ENCODE peak calls at places on chromosomes 4 and X, in nine cellular contexts. R is spleen, U is fibroblast of mammary gland, E is left ventricle myocardium inferior, W is cardiac muscle cell, O is suprapubic skin, I is foreskin fibroblast, K is fibroblast of pulmonary artery, D is lower lobe of right lung. H is an unnamed sample.

GRCh38 chr4:69787879-69788278 is 27.5 kb upstream of the SULT1B1 start:
- DNase-seq in R (no peak), U (peak), E (no peak), W (no peak), O (no peak), I (peak), K (no peak), D (no peak), H (no peak)

GRCh38 chr4:105241456-105241855 is 94.8 kb downstream of the TET2 start:
- DNase-seq in R (no peak), U (no peak), E (peak), W (no peak), O (no peak), I (no peak), K (no peak), D (no peak), H (no peak)

GRCh38 chr4:160233141-160233540 is 1130.3 kb downstream of the RAPGEF2 start:
- DNase-seq in R (no peak), U (no peak), E (no peak), W (no peak), O (no peak), I (no peak), K (no peak), D (no peak), H (no peak)

GRCh38 chr4:186541801-186542200 is 13.6 kb downstream of the MTNR1A start:
- DNase-seq in R (no peak), U (no peak), E (no peak), W (no peak), O (no peak), I (no peak), K (no peak), D (no peak), H (no peak)

GRCh38 chrX:153925387-153925738 is 701 bp downstream of the ARHGAP4 start:
- DNase-seq in R (no peak), U (no peak), E (no peak), W (no peak), O (no peak), I (no peak), K (no peak), D (no peak), H (no peak)

GRCh38 chr4:106522839-106523238 is 154.3 kb upstream of the GIMD1 start:
- DNase-seq in R (no peak), U (peak), E (no peak), W (no peak), O (no peak), I (peak), K (no peak), D (no peak), H (no peak)

GRCh38 chr4:169810325-169811323 is 52.9 kb upstream of the HPF1 start:
- DNase-seq in R (no peak), U (peak), E (no peak), W (peak), O (no peak), I (peak), K (peak), D (no peak), H (no peak)

GRCh38 chr4:15339732-15340131 is 88.1 kb upstream of the C1QTNF7 start:
- DNase-seq in R (no peak), U (peak), E (no peak), W (peak), O (no peak), I (peak), K (peak), D (no peak), H (no peak)

GRCh38 chr4:37891221-37892159 is 606 bp downstream of the TBC1D1 start:
- DNase-seq in R (no peak), U (peak), E (peak), W (peak), O (no peak), I (peak), K (no peak), D (peak), H (peak)
- H3K4me3 ChIP-seq in R (peak), U (peak), E (peak), W (peak), O (peak), I (peak), K (peak), D (peak), H (peak)

GRCh38 chr4:175671491-175671934 is 140.6 kb downstream of the GPM6A start:
- DNase-seq in R (no peak), U (no peak), E (no peak), W (no peak), O (no peak), I (no peak), K (no peak), D (no peak), H (peak)
- H3K4me3 ChIP-seq in R (no peak), U (no peak), E (peak), W (no peak), O (no peak), I (no peak), K (no peak), D (no peak), H (no peak)

GRCh38 chr4:17511041-17511949 is 595 bp downstream of the QDPR start:
- DNase-seq in R (peak), U (peak), E (peak), W (peak), O (peak), I (peak), K (peak), D (peak), H (peak)

GRCh38 chr4:17510582-17510981 is 1.3 kb downstream of the QDPR start:
- DNase-seq in R (no peak), U (no peak), E (no peak), W (no peak), O (no peak), I (no peak), K (no peak), D (no peak), H (no peak)

GRCh38 chr4:17514865-17515264 is at the start of gene CLRN2:
- DNase-seq in R (no peak), U (no peak), E (no peak), W (no peak), O (no peak), I (no peak), K (no peak), D (no peak), H (no peak)

GRCh38 chr4:17511950-17512795 is at the start of gene QDPR:
- DNase-seq in R (peak), U (peak), E (peak), W (peak), O (peak), I (peak), K (peak), D (peak), H (peak)

DNA sequence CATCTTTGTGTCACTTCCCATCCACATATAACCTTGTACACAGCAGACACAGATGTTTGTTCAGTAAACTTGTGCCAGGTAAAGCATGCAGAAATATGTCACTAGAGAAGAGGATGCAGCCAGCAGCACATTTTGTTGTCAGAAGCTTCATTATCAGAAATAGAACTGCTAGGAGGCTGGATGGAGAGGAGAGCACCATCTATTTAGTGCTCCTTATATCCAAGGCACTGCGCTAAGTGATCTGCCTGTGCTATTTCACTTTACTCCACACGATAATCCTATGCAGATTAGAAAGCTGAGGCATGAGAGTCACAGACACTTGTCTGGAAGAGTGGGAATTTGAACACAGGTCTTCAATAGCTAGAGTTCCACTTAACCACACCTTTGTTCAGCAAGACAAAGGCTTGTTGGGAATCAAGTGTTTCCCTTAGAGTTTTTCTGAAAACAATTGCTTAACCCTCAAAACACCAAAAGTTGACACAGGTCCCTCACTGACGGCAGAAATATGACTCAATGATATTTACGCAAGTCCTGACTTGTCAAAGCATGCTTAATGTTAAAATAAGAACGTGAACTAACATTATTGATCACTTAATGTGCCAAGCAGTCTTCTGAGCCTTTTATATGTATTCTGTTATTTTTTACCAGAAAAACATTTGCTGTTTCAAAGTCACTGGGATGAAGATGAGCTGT is 1.2 kb upstream of the QDPR start:
- DNase-seq in R (no peak), U (peak), E (no peak), W (no peak), O (no peak), I (no peak), K (no peak), D (no peak), H (no peak)
- H3K4me3 ChIP-seq in R (no peak), U (no peak), E (no peak), W (no peak), O (no peak), I (no peak), K (no peak), D (no peak), H (no peak)

DNA sequence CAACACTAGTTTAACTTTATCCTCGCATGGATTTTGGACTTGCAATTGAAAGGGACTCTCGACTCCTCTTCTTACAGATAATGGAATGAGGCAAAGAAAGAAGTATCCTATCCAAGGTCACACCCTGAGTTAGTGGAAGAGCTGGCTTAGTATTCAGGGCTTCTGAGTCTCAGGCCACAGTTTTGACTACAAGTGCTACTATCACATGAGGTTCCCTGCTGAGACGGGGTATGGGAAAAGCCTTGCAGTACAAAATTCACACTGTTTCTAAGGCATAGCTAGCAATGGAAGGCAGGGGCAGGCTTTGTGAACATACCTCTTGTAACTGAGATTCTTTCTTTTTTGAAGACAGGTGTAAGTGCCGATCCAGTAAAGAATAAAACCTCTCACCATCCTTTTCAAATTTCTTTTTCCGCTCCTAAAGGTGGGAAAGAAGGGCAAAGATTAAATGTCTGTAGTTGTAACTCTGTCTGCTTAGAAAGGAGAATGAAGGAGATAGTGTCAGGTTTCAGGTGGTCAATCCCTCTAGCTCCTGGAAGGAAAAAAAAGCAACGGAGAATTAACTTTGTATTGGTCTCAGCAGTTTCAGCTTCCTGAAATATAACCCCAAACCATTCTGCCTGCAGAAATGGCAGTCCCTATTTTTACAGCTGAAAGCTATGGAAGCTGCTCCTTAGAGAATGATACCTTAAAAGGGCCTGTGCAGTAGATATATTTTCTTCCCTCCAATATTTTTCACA is 199.0 kb downstream of the OPHN1 start:
- DNase-seq in R (no peak), U (no peak), E (no peak), W (no peak), O (no peak), I (no peak), K (no peak), D (no peak), H (no peak)
- H3K4me3 ChIP-seq in R (no peak), U (no peak), E (no peak), W (peak), O (no peak), I (no peak), K (no peak), D (no peak), H (peak)

GRCh38 chr4:70925899-70926635 is 23.9 kb downstream of the MOB1B start:
- DNase-seq in R (no peak), U (no peak), E (no peak), W (no peak), O (no peak), I (no peak), K (no peak), D (no peak), H (no peak)
- H3K4me3 ChIP-seq in R (no peak), U (no peak), E (no peak), W (no peak), O (no peak), I (no peak), K (no peak), D (no peak), H (no peak)

DNA sequence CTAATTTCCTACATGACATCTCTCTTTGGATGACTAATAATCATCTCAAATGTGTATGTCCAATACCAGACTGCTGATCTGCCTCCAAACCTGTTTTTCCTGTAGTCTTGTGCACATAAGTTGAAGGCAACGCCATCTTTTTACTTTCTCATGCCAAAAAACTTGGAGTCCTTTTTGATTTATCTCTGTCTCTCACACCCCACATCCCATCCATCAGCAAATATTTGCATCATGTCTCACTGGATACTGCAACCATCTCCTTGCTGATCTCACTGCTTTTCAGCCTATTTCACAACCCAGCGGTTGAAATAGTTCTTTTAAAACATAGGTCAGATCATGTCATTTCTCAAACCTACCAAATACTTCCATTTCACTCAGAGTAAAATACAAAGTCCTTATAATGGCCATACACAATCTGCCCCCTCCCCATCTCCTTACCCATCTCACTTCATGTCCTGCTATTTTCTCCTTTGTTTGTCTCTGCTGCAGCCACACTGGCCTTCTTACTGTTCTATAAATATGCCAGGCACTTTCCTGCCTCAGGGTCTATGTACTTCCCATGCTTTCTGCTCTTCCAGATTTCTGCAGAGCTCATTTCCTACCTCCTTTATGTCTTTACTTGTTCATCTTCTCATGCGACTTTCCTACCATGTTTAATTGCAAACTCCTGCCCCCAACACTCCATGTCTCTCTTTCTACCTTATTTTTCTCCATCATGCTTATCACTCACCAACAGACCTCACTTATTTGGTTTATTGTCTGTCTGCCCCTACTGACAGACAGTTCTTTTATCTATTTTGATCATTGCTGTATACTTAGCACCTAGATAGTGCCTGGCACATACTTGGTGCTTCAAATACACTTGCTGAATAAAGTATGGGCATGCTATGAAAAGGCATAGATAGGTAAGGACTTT is 98.8 kb downstream of the ANXA3 start:
- DNase-seq in R (no peak), U (peak), E (no peak), W (peak), O (no peak), I (peak), K (peak), D (no peak), H (no peak)
- H3K4me3 ChIP-seq in R (no peak), U (no peak), E (no peak), W (no peak), O (no peak), I (no peak), K (no peak), D (no peak), H (no peak)

GRCh38 chr4:74367656-74368055 is 2.7 kb downstream of the EREG start:
- DNase-seq in R (no peak), U (no peak), E (no peak), W (no peak), O (no peak), I (no peak), K (no peak), D (no peak), H (no peak)
- H3K4me3 ChIP-seq in R (no peak), U (no peak), E (no peak), W (no peak), O (no peak), I (no peak), K (no peak), D (no peak), H (no peak)

H was measured in kidney.